ENCODE peak calls at places on chromosomes 7 and 10, in six cellular contexts. Y, V, J, D, A and R are unnamed samples.
A peak's percentile ranks its signal among the peaks of the same experiment; 100 is the strongest.

GRCh38 chr7:95843286-95843685 is 70.9 kb downstream of the DYNC1I1 start:
- DNase-seq in Y (no peak), D (no peak), A (no peak), J (no peak), V (no peak), R (no peak)

GRCh38 chr7:99543081-99543671 is 8.7 kb downstream of the FAM200A start:
- DNase-seq in A (no peak), D (no peak), J (no peak), Y (no peak), V (no peak), R (no peak)

GRCh38 chr7:1663243-1663642 is 6.8 kb upstream of the ELFN1 start:
- DNase-seq in V (no peak), Y (peak; percentile 66), D (peak; percentile 32), J (no peak), A (no peak), R (no peak)

GRCh38 chr7:92461027-92462003 is 14.0 kb downstream of the GATAD1 start:
- DNase-seq in A (peak; percentile 29), J (no peak), D (no peak), V (no peak), Y (no peak), R (no peak)

GRCh38 chr10:119352042-119352441 is 144.7 kb downstream of the GRK5 start:
- DNase-seq in D (no peak), A (no peak), V (no peak), Y (no peak), J (no peak), R (no peak)

GRCh38 chr10:1168763-1169162 is 112.6 kb downstream of the WDR37 start:
- DNase-seq in V (no peak), D (peak; percentile 33), A (no peak), J (no peak), Y (peak; percentile 50), R (no peak)

GRCh38 chr10:54903770-54904169 is 102.7 kb upstream of the PCDH15 start:
- DNase-seq in D (no peak), A (no peak), V (no peak), J (no peak), Y (no peak), R (no peak)

GRCh38 chr10:52617346-52617745 is 155.2 kb downstream of the MBL2 start:
- DNase-seq in D (no peak), V (no peak), Y (no peak), A (no peak), J (no peak), R (no peak)

GRCh38 chr7:104826140-104826539 is 187.9 kb upstream of the KMT2E start:
- DNase-seq in A (no peak), V (no peak), J (no peak), D (no peak), Y (no peak), R (no peak)